ENCODE peak calls at places on chromosomes 13 and 19, in seven cellular contexts. J is Daoy; A is activated effector memory CD4-positive, alpha-beta T cell treated with Interleukin-2 at 50 U/mL for 16 hours; O is stimulated activated CD4-positive, alpha-beta T cell treated with anti-CD3 and anti-CD28 coated beads, Interleukin-1b, Interleukin-23, amount 100 ng/mL, for 1 hour; V is epithelial cell of esophagus; F is AG10803; Y is GM03348. T is an unnamed sample.

GRCh38 chr19:49636230-49636932 is 3.6 kb downstream of the RRAS start:
- DNase-seq in Y (no peak), O (no peak), A (no peak), F (no peak), V (no peak), J (no peak), T (no peak)

GRCh38 chr13:113544071-113544891 is 40.3 kb upstream of the TFDP1 start:
- DNase-seq in O (no peak), F (no peak), V (no peak), Y (no peak), A (no peak), J (no peak), T (peak)

GRCh38 chr19:38013913-38014575 is 107.0 kb downstream of the SIPA1L3 start:
- DNase-seq in Y (no peak), O (no peak), F (no peak), J (no peak), V (no peak), A (no peak), T (no peak)

GRCh38 chr19:31626941-31627340 is 277.7 kb upstream of the TSHZ3 start:
- DNase-seq in Y (no peak), V (no peak), A (no peak), O (no peak), J (no peak), F (no peak), T (no peak)

GRCh38 chr19:33040994-33041827 is 23.5 kb downstream of the RHPN2 start:
- DNase-seq in J (peak), F (peak), O (no peak), Y (no peak), A (no peak), V (peak), T (no peak)

GRCh38 chr13:79307866-79308298 is 98.2 kb downstream of the RBM26 start:
- DNase-seq in F (no peak), Y (no peak), A (no peak), O (no peak), J (peak), V (peak), T (peak)

GRCh38 chr13:44523176-44524017 is 52.7 kb downstream of the TSC22D1 start:
- DNase-seq in F (peak), A (no peak), Y (peak), O (no peak), V (peak), J (peak), T (peak)

GRCh38 chr13:114200673-114201005 is 21.6 kb downstream of the CFAP97D2 start:
- DNase-seq in J (no peak), F (no peak), A (no peak), O (no peak), Y (no peak), V (no peak), T (no peak)

GRCh38 chr13:48797761-48798160 is 144.0 kb downstream of the CYSLTR2 start:
- DNase-seq in V (no peak), A (no peak), O (no peak), J (no peak), F (no peak), Y (no peak), T (no peak)

GRCh38 chr19:36041831-36042230 is 9.2 kb upstream of the CLIP3 start:
- DNase-seq in F (peak), J (no peak), V (peak), O (no peak), Y (peak), A (no peak), T (peak)

GRCh38 chr13:113345486-113345885 is 18.4 kb downstream of the GRTP1 start:
- DNase-seq in A (no peak), J (no peak), Y (no peak), O (no peak), F (no peak), V (no peak), T (no peak)

GRCh38 chr13:75195479-75196111 is 286.4 kb downstream of the TBC1D4 start:
- DNase-seq in J (no peak), Y (no peak), V (no peak), A (no peak), F (no peak), O (no peak), T (no peak)

GRCh38 chr19:38391911-38392464 is 3.5 kb downstream of the SPRED3 start:
- DNase-seq in F (no peak), V (no peak), J (no peak), Y (no peak), A (no peak), O (no peak), T (no peak)

GRCh38 chr19:3420909-3421619 is 54.7 kb downstream of the NFIC start:
- DNase-seq in J (no peak), Y (no peak), F (no peak), O (no peak), V (no peak), A (no peak), T (no peak)

GRCh38 chr19:22620401-22620800 is 13.7 kb upstream of the ZNF492 start:
- DNase-seq in O (no peak), A (no peak), F (no peak), J (no peak), V (no peak), Y (no peak), T (no peak)

GRCh38 chr13:44438234-44438579 is 64.6 kb downstream of the SERP2 start:
- DNase-seq in J (no peak), Y (no peak), V (no peak), A (no peak), O (no peak), F (no peak), T (no peak)

GRCh38 chr19:43777163-43777700 is 3.5 kb downstream of the KCNN4 start:
- DNase-seq in Y (peak), J (peak), V (no peak), A (peak), O (no peak), F (peak), T (peak)

GRCh38 chr19:1874554-1875185 is 10.6 kb downstream of the ABHD17A start:
- DNase-seq in F (no peak), J (no peak), V (peak), Y (no peak), O (no peak), A (no peak), T (peak)

GRCh38 chr13:36096411-36097184 is 34.6 kb downstream of the DCLK1 start:
- DNase-seq in O (no peak), F (no peak), A (no peak), J (no peak), V (peak), Y (no peak), T (no peak)

GRCh38 chr19:17868669-17869068 is 3.1 kb upstream of the SLC5A5 start:
- DNase-seq in F (no peak), Y (no peak), J (no peak), V (no peak), A (no peak), O (no peak), T (no peak)

GRCh38 chr19:38265213-38265861 is 964 bp downstream of the SPINT2 start:
- DNase-seq in A (no peak), O (no peak), Y (no peak), F (no peak), V (peak), J (no peak), T (no peak)

T was measured in islet precursor cell.